ENCODE peak calls at places on chromosomes 3 and 15, in eight cellular contexts. G is stomach, H is astrocyte, O is dorsolateral prefrontal cortex, L is pancreas, C is kidney epithelial cell, J is fibroblast of lung, E is sigmoid colon. A is an unnamed sample. For H3K27me3, the result is how much of the 10 kb centered on the place peaks cover.

GRCh38 chr15:82855286-82856092 is 46.1 kb downstream of the WHAMM start:
- DNase-seq in J (no peak), L (no peak), C (no peak), H (no peak), E (no peak), G (peak), O (no peak), A (no peak)

GRCh38 chr15:51386029-51386428 is 44.6 kb downstream of the GLDN start:
- DNase-seq in J (no peak), L (no peak), G (no peak), C (no peak), H (no peak), O (no peak), E (no peak), A (no peak)

GRCh38 chr3:133894334-133895207 is 1.1 kb downstream of the RAB6B start:
- DNase-seq in J (no peak), G (no peak), O (no peak), C (no peak), H (no peak), L (no peak), E (no peak), A (no peak)

GRCh38 chr3:150341893-150342292 is 66.2 kb upstream of the TSC22D2 start:
- DNase-seq in E (no peak), O (no peak), H (no peak), L (no peak), J (no peak), G (no peak), C (no peak), A (no peak)

GRCh38 chr3:129100274-129100673 is 21.3 kb downstream of the RAB43 start:
- DNase-seq in J (no peak), L (no peak), C (no peak), O (no peak), H (no peak), E (no peak), G (no peak), A (no peak)

GRCh38 chr15:58369261-58369699 is 62.5 kb upstream of the LIPC start:
- DNase-seq in C (peak), J (peak), H (peak), G (no peak), O (no peak), E (no peak), L (no peak), A (no peak)

GRCh38 chr15:88989578-88989977 is 76.4 kb upstream of the MFGE8 start:
- DNase-seq in H (peak), E (no peak), L (no peak), J (peak), C (no peak), O (no peak), G (no peak), A (no peak)

GRCh38 chr15:57444877-57445513 is 68.7 kb downstream of the CGNL1 start:
- DNase-seq in L (no peak), G (no peak), O (no peak), J (peak), C (no peak), H (peak), E (no peak), A (peak)

GRCh38 chr3:197224034-197224444 is 74.4 kb downstream of the DLG1 start:
- DNase-seq in E (no peak), L (no peak), H (peak), G (no peak), C (peak), O (no peak), J (peak), A (peak)

GRCh38 chr15:65595960-65596359 is 15.0 kb downstream of the INTS14 start:
- DNase-seq in G (no peak), E (no peak), H (no peak), O (peak), C (no peak), L (no peak), J (no peak), A (no peak)

GRCh38 chr3:14411988-14412387 is 9.6 kb downstream of the SLC6A6 start:
- DNase-seq in C (no peak), E (no peak), J (no peak), L (no peak), G (no peak), H (no peak), O (no peak), A (no peak)

GRCh38 chr3:138082085-138082991 is 33.1 kb downstream of the DZIP1L start:
- DNase-seq in H (peak), G (peak), J (peak), L (no peak), O (no peak), E (no peak), C (peak), A (peak)

GRCh38 chr3:156658732-156659090 is 15.7 kb upstream of the TIPARP start:
- DNase-seq in L (no peak), J (no peak), O (no peak), E (no peak), G (no peak), H (no peak), C (no peak), A (no peak)

GRCh38 chr3:189839576-189839975 is 208.4 kb downstream of the TP63 start:
- DNase-seq in C (peak), E (no peak), J (peak), H (peak), O (no peak), G (no peak), L (no peak), A (peak)

GRCh38 chr15:35306361-35306981 is 221.4 kb upstream of the NANOGP8 start:
- DNase-seq in L (no peak), C (peak), G (no peak), E (no peak), O (no peak), H (peak), J (peak), A (peak)

GRCh38 chr15:50414624-50415023 is 9.6 kb upstream of the USP8 start:
- DNase-seq in O (no peak), E (no peak), L (no peak), C (no peak), H (no peak), G (no peak), J (no peak), A (no peak)

GRCh38 chr3:7504886-7505775 is 644.2 kb downstream of the GRM7 start:
- DNase-seq in H (peak), J (peak), C (peak), E (no peak), G (no peak), O (no peak), L (no peak), A (peak)

GRCh38 chr15:99704444-99704838 is 28.8 kb downstream of the LYSMD4 start:
- DNase-seq in C (peak), L (peak), G (no peak), E (no peak), J (peak), O (no peak), H (peak), A (peak)

GRCh38 chr3:12910356-12911099 is 69.2 kb upstream of the RPL32 start:
- DNase-seq in E (no peak), C (no peak), J (no peak), G (no peak), H (no peak), O (no peak), L (no peak), A (no peak)

GRCh38 chr3:179146911-179147570 is 1.1 kb upstream of the PIK3CA start:
- DNase-seq in O (no peak), C (peak), E (no peak), J (peak), L (peak), H (peak), G (no peak), A (peak)

GRCh38 chr15:31324739-31325431 is 1.8 kb upstream of the KLF13 start:
- DNase-seq in O (no peak), E (no peak), C (no peak), H (no peak), L (no peak), J (no peak), G (no peak), A (no peak)

GRCh38 chr15:31323627-31324026 is 3.0 kb upstream of the KLF13 start:
- DNase-seq in H (no peak), C (no peak), J (no peak), L (no peak), G (no peak), E (no peak), O (no peak), A (no peak)

GRCh38 chr15:31321418-31321817 is 5.2 kb upstream of the KLF13 start:
- DNase-seq in J (no peak), G (no peak), O (no peak), C (no peak), E (no peak), H (no peak), L (no peak), A (no peak)

GRCh38 chr15:31320022-31320421 is 6.6 kb upstream of the KLF13 start:
- DNase-seq in H (no peak), E (no peak), O (no peak), L (no peak), C (no peak), G (no peak), J (no peak), A (no peak)

GRCh38 chr15:31322486-31322885 is 4.1 kb upstream of the KLF13 start:
- DNase-seq in E (no peak), C (no peak), L (no peak), O (no peak), G (no peak), H (no peak), J (no peak), A (no peak)
- H3K27me3 ChIP-seq in E (under half), C (under half), L (under half), O (under half), G (under half), H (under half), J (under half), A (under half)

DNA sequence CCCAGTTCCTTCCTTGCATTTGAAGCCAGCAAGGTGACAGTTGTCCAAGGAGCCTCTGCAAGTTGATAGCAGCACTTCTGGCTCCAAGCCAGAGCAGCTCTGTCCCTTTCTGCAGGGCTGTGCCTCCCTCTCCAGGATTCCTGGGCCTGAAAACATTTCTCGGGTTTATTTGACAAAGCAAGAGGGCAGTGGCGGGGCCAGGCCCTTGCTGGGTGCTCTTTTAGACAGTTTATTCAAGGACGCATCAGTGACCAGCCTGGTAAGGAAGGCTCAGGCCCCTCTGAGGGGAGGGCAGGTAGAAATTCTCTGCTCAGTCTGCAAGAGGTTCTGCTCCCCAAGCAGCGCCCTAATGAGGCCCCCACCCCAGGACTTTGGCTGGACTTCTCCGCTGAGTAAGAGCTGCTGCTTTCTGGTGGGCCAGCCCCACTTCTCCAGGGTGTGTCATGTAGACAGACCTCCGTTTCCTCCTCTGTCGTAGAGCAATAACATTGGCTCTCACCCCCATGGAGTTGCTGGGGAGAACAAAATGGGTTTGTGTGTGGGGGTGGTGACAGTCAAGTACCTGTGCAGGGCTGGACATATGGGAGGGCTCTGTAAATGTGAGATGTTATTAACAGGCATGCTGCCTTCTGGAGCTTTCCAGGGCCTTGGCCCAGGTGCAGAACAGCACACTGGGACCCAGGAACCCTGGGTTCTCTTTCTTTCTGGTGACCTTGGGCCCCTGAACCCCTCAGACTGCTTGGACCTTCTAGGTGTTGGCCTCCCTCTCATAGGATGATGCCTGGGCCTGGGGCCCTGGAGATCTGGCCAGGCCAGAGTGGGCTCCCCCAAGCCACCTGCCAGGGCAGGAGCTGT is 146.2 kb upstream of the TLE3 start:
- DNase-seq in C (no peak), E (peak), G (no peak), L (no peak), O (no peak), H (no peak), J (no peak), A (no peak)
- TF ChIP-seq CTCF in C (no peak), E (no peak), G (no peak), L (no peak), O (no peak), H (no peak), J (no peak), A (no peak)

GRCh38 chr3:108331792-108332191 is 35.4 kb downstream of the HHLA2 start:
- DNase-seq in L (no peak), O (no peak), E (no peak), H (no peak), C (no peak), G (no peak), J (no peak), A (no peak)

GRCh38 chr3:108329087-108329486 is 32.7 kb downstream of the HHLA2 start:
- DNase-seq in H (no peak), O (no peak), E (no peak), C (no peak), L (no peak), J (no peak), G (no peak), A (peak)

GRCh38 chr3:108327168-108327567 is 30.8 kb downstream of the HHLA2 start:
- DNase-seq in H (no peak), J (no peak), G (no peak), E (no peak), C (no peak), O (no peak), L (no peak), A (no peak)

GRCh38 chr3:108329508-108329907 is 33.2 kb downstream of the HHLA2 start:
- DNase-seq in E (no peak), J (no peak), G (no peak), C (no peak), H (no peak), L (no peak), O (no peak), A (no peak)

DNA sequence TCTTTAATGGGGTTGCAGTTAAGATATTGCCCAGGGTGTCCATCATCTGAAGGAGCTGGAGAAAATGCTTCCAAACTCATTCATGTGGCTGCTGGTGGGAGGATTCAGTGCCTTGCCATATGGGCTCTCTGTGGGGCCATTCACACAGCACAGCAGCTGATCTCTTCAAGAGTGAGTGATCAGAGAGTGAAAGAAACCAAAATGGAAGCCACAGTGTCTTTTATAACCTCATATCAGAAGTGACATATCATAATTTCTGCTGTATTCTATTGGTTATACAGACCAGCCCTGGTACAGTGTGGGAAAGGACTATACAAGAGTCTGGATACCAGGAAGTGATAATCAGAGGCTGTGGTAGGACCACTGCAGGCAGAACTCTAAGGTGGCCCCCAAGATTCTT is 33.6 kb downstream of the HHLA2 start:
- DNase-seq in C (no peak), H (no peak), J (no peak), E (no peak), L (no peak), G (no peak), O (no peak), A (no peak)
- H3K27me3 ChIP-seq in C (under half), H (under half), J (under half), E (under half), L (under half), G (under half), O (under half), A (under half)

GRCh38 chr15:73866881-73867410 is 6.4 kb upstream of the TBC1D21 start:
- DNase-seq in H (no peak), G (no peak), O (no peak), J (no peak), L (no peak), C (no peak), E (no peak), A (no peak)
- TF ChIP-seq CTCF in H (no peak), G (no peak), O (no peak), J (no peak), L (no peak), C (no peak), E (no peak), A (no peak)

DNA sequence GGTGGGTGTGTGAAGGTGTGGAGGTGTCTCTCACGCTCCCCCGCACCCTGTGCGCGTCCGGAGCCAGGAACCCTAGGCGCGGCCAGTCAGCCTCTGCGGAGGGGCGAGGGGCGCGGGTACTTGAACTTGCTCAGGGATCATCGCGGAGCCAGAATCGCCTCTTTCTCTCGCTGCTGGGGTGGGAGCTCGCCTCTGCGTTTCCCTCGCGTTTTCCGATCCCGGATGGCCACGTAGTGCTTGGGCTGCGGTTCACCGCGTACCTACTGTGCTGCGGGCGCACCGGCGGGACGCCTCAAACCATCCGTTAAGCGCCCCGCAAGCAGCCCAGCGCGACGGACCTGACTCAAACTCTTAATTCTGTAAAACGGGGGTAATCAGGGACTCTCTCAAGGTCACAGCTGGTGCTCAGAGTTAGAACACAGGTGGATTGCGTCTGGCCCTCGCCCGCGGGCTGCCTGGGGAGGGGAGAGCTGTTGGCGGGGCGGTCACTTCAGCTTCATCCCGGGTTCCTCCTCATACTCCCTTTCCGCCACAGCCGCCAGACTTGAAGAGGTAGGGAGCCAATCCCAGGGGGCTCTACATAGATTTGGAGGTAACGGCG is 686 bp downstream of the MYRIP start:
- DNase-seq in H (no peak), C (no peak), J (no peak), E (no peak), L (peak), G (peak), O (no peak), A (no peak)
- H3K27me3 ChIP-seq in H (under half), C (under half), J (under half), E (under half), L (under half), G (under half), O (under half), A (under half)

GRCh38 chr3:186236357-186237020 is 125.5 kb downstream of the DGKG start:
- DNase-seq in H (peak), J (peak), L (no peak), O (no peak), G (no peak), C (no peak), E (no peak), A (no peak)
- TF ChIP-seq CTCF in H (no peak), J (no peak), L (no peak), O (no peak), G (no peak), C (no peak), E (no peak), A (no peak)

GRCh38 chr15:43775411-43775965 is 1.3 kb downstream of the ELL3 start:
- DNase-seq in H (peak), O (no peak), C (no peak), G (peak), J (peak), E (no peak), L (peak), A (peak)

GRCh38 chr15:43776718-43777292 is at the start of gene ELL3:
- DNase-seq in H (no peak), G (peak), C (no peak), E (peak), O (no peak), L (peak), J (peak), A (peak)

GRCh38 chr15:43776101-43776717 is 557 bp downstream of the ELL3 start:
- DNase-seq in C (no peak), E (no peak), G (peak), L (peak), O (no peak), H (no peak), J (no peak), A (peak)

GRCh38 chr15:43777293-43777819 is 590 bp upstream of the ELL3 start:
- DNase-seq in L (peak), O (peak), E (peak), G (peak), H (peak), C (no peak), J (peak), A (peak)

DNA sequence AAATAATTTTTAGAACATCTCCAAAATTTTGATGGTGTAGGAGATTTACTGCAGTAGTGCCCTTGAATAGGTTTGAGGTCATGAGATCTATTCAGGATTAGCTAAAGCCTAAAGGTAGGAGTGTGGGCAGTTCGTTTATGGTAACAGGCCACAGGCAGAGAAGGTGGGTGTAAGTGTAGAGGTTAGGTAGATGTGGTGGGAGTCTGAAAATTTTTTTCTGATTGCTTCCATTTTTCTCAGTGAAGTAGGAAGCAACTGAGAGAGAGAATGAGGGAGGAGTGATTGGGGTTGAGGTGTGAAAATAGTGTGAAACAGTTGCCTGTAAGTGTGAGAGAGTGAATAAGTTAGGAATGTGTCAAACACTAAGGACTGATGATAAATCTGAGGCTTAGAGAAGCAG is 2.2 kb upstream of the ELL3 start:
- DNase-seq in O (no peak), H (no peak), J (no peak), E (no peak), G (no peak), L (no peak), C (no peak), A (no peak)
- H3K27me3 ChIP-seq in O (under half), H (under half), J (under half), E (under half), G (under half), L (under half), C (under half), A (under half)

DNA sequence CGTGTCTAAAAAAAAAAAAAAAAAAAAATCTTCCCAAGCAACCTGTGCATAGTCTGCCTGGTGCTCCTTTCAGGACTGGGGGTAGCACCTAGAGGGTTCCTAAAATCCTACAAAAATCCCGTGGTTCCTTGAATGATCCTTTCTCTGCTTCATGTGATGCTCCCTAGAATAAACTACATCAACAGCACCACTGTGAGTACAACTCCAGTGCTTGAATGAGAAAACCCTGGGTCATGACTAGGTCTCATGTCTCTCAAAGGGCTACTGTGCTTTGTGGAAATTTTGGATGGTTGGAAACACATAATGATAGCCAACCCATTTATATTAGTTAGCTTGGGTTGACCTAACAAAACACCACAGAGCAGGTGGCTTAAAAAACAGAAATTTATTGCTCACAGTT is 243.5 kb downstream of the OPA1 start:
- DNase-seq in C (no peak), L (no peak), G (no peak), H (no peak), O (no peak), E (no peak), J (no peak), A (no peak)
- TF ChIP-seq CTCF in C (no peak), L (no peak), G (no peak), H (no peak), O (no peak), E (no peak), J (no peak), A (no peak)

DNA sequence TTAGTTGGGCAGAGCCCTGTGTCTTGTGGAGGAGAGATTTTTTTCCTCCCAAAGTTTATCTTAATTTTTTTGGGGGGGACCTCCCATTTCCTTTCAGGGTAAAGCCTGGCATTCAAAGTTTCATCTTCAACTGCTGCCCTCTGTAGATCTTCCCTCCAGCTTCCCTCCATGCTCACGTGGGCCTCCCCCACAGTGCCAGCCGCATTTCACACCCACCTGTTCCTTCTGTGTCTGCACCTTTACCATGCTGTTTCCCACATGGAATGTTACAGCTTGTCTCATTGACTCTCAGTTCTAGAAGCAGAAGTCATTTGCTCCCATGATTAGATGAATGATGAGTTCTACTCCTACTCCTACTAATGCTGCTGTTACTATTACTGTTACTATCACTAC is 6.5 kb downstream of the CELF6 start:
- DNase-seq in G (no peak), H (no peak), O (no peak), C (no peak), E (no peak), L (no peak), J (no peak), A (no peak)
- H3K27me3 ChIP-seq in G (under half), H (under half), O (under half), C (under half), E (under half), L (under half), J (under half), A (under half)

A was measured in bronchial epithelial cell.